ENCODE peak calls at places on chromosome 10, in five cellular contexts. R is heart left ventricle, C is astrocyte of the cerebellum, T is neural progenitor cell, S is mucosa of descending colon. Y is an unnamed sample.

GRCh38 chr10:50286996-50287803 is 35.9 kb upstream of the ASAH2 start:
- DNase-seq in R (no peak), T (no peak), C (no peak), S (no peak), Y (no peak)

GRCh38 chr10:70461397-70462348 is 16.9 kb upstream of the PALD1 start:
- DNase-seq in R (no peak), S (peak; percentile 65), C (peak; percentile 34), T (peak; percentile 77), Y (peak; percentile 14)

GRCh38 chr10:8404721-8405120 is 350.2 kb downstream of the GATA3 start:
- DNase-seq in T (no peak), R (no peak), C (no peak), S (no peak), Y (no peak)

GRCh38 chr10:124944982-124945381 is 3.1 kb downstream of the ZRANB1 start:
- DNase-seq in S (no peak), T (no peak), R (no peak), C (no peak), Y (no peak)

GRCh38 chr10:79237801-79238520 is 109.3 kb upstream of the PPIF start:
- DNase-seq in R (no peak), C (no peak), S (no peak), T (no peak), Y (no peak)

GRCh38 chr10:96919785-96920425 is 87.8 kb downstream of the LCOR start:
- DNase-seq in C (peak; percentile 76), S (no peak), R (no peak), T (no peak), Y (no peak)

GRCh38 chr10:63206997-63207952 is 74.1 kb downstream of the NRBF2 start:
- DNase-seq in C (peak; percentile 83), S (no peak), T (no peak), R (no peak), Y (peak; percentile 28)

GRCh38 chr10:78906734-78907385 is 161.9 kb upstream of the ZMIZ1 start:
- DNase-seq in T (no peak), C (no peak), R (no peak), S (no peak), Y (no peak)

GRCh38 chr10:74071151-74071550 is 73.2 kb downstream of the VCL start:
- DNase-seq in S (no peak), T (no peak), C (peak; percentile 78), R (no peak), Y (peak; percentile 68)

GRCh38 chr10:45003432-45004000 is 2.8 kb downstream of the ZNF22 start:
- DNase-seq in R (no peak), T (no peak), C (no peak), S (no peak), Y (no peak)

GRCh38 chr10:30823651-30824050 is 194.1 kb upstream of the LYZL2 start:
- DNase-seq in C (no peak), S (no peak), R (no peak), T (no peak), Y (no peak)

GRCh38 chr10:70462349-70462984 is 16.1 kb upstream of the PALD1 start:
- DNase-seq in R (peak; percentile 85), T (peak; percentile 1), C (no peak), S (no peak), Y (no peak)

GRCh38 chr10:112393341-112393740 is 19.4 kb downstream of the ACSL5 start:
- DNase-seq in S (no peak), R (no peak), T (no peak), C (no peak), Y (no peak)

GRCh38 chr10:21285207-21285606 is 240.3 kb downstream of the SKIDA1 start:
- DNase-seq in S (no peak), T (no peak), R (no peak), C (no peak), Y (no peak)

GRCh38 chr10:21285742-21286311 is 239.7 kb downstream of the SKIDA1 start:
- DNase-seq in C (no peak), S (no peak), T (no peak), R (no peak), Y (no peak)

GRCh38 chr10:21281173-21281572 is 244.3 kb downstream of the SKIDA1 start:
- DNase-seq in S (no peak), T (no peak), C (no peak), R (no peak), Y (no peak)

GRCh38 chr10:21281765-21282484 is 243.6 kb downstream of the SKIDA1 start:
- DNase-seq in S (no peak), C (no peak), T (peak; percentile 81), R (no peak), Y (no peak)

DNA sequence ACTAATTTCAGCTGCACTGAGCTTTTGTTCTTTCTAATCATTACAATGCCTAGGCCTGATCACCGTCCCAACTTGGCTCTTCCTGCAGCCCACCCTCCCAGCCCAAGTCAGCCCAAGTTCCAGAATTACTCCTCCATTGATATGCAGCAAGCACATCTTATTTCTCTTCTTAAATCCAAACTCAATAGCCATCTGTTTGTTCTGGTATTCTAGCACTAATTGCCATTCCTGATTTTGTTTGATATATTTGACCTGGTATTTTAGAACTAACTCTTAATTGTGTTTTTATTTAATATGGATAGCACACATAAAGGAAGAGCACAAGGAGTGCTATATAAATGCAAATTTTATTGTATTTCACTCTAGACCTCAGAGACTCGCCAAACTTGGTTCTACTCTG is 241.2 kb downstream of the SKIDA1 start:
- DNase-seq in S (no peak), R (no peak), C (no peak), T (no peak), Y (no peak)
- H3K4me3 ChIP-seq in S (no peak overlapping the region), R (no peak overlapping the region), C (no peak overlapping the region), T (no peak overlapping the region), Y (no peak overlapping the region)

DNA sequence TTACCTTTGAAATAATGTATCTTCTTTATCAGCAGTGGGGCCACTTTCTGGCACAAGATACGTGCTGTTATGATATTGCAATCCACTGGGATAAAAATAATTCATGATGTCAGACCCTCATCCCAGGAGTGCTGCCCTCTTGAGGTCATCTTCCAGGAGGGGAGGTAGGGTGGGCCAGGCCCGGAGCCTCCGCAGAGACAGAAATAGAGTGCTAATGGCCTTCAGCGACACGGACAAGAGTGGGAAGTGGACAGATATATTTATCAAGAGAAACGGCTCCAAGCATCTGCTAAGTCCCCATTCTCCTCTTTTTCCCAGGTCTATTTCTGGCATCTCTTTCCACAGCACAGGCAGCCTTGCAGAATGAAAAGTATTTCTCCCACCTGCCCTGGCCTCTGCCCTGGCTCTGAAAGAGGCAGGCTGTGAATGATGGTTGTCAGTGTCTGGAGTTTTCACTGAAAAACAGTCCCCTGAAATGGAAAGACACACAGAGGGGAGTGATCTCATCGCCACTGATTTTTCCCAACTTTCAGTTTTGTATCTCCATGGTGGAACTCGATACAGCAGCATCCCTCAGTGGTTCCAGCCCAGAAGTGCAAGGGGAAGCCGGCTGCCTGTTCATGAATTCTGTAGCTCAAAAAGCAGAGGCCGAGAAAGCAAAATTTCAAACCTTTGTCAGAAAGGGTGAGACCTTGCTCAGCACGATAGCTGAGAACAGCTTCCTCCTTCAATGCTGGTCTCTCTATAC is 251.7 kb upstream of the MYO3A start:
- DNase-seq in C (peak; percentile 15), S (no peak), T (peak; percentile 50), R (no peak), Y (no peak)
- TF ChIP-seq CTCF in C (peak; percentile 77), S (no peak), T (peak; percentile 38), R (peak; percentile 42), Y (no peak)

DNA sequence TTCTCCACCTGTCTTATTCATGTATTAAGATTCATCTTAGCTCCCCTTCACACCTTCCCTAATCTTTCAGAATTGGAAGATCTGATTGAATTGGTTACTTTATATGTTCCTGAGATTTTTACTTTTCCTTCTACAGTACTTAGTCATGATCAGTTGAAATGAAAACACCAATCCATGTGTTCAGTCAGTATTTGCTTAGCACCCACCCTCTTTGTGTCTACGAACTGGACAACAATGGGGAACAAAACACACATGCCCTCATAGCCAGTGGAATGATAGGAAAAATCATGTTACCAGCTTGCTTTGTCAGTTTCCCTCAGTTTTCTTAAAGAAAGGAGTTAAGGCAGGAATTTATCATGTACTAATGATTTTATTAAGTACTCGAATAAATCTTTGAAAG is 2.0 kb downstream of the MASTL start:
- DNase-seq in S (no peak), C (no peak), R (no peak), T (no peak), Y (no peak)
- H3K4me3 ChIP-seq in S (no peak overlapping the region), C (no peak overlapping the region), R (no peak overlapping the region), T (peak overlapping the region; percentile 80), Y (no peak overlapping the region)

DNA sequence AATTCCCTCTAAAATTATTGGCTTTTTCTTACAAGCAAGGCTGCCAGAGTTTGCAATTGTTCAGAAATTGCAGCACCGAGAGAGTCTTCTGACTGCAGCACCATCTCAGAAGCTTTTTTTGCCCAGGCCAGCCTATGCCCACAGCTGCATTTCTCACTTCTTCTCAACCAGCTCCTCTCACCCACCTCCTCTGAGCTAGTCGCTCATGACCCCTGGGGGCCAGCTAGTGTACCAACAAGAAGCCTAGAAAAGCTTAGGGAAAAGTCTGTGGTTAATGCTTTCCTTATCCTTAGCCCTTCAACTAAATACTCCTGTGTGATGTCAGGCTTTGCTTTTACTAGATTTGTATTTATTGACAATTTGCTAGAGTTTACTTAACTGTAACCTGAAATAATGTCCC is 264.9 kb downstream of the HTR7 start:
- DNase-seq in R (no peak), C (peak; percentile 64), T (peak; percentile 83), S (peak; percentile 28), Y (no peak)
- TF ChIP-seq CTCF in R (peak; percentile 26), C (peak; percentile 83), T (peak; percentile 73), S (no peak), Y (peak; percentile 69)

GRCh38 chr10:103747193-103747865 is 108.0 kb downstream of the SH3PXD2A start:
- DNase-seq in S (no peak), T (no peak), C (no peak), R (no peak), Y (no peak)
- H3K4me3 ChIP-seq in S (no peak overlapping the region), T (no peak overlapping the region), C (no peak overlapping the region), R (no peak overlapping the region), Y (no peak overlapping the region)

DNA sequence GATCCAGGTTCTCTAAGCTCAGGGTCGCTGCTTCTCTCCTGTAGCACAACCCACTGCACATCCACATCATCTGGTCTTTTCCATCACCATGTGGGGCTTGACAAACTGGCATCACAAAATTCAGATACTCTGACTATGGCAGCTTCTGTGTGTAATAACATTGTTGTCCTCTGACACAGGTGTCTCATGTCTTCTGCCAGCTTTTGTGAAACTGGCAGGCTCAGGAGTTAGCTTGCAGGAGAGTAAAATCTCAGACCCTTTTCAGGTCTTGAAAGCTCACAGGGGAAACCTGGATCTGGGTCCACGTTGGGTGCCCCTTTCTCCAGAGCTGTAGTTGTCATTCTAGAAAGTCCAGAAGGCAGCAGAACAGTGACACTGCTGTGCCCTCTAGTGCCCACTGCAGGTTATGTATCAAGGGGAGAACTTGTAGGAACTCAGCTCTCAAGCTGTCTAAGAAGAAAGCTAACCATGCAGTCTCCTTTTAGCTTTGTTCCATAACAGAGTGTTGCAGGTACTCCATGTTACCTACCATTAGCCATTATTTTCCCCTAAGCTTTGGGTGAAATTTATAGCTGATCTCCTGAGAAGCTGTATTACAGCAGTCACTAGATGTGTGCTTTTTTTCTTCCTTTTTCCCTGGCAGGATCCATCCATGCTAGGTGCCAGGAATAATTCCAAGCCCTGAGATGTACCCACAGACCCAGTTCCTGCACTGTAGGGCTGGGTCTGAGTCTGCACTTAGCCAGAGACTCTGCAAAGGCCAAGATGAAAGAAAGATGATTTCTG is 102.7 kb downstream of the ZNF248 start:
- DNase-seq in C (no peak), S (no peak), R (no peak), T (peak; percentile 45), Y (no peak)
- TF ChIP-seq CTCF in C (no peak), S (peak; percentile 20), R (peak; percentile 61), T (peak; percentile 58), Y (no peak)

GRCh38 chr10:91380873-91381561 is 29.1 kb upstream of the HECTD2 start:
- DNase-seq in C (no peak), T (peak; percentile 49), R (no peak), S (no peak), Y (no peak)
- H3K4me3 ChIP-seq in C (no peak overlapping the region), T (no peak overlapping the region), R (peak overlapping the region; percentile 8), S (no peak overlapping the region), Y (no peak overlapping the region)